ENCODE peak calls at places on chromosomes 16 and 17, in seven cellular contexts. X is H1, U is stomach, L is GM23338, S is breast epithelium, K is HL-60, A is transverse colon. D is an unnamed sample.

GRCh38 chr17:19017401-19017800 is 12.8 kb upstream of the FAM83G start:
- DNase-seq in X (no peak), U (no peak), L (no peak), S (no peak), K (no peak), A (no peak), D (no peak)

GRCh38 chr17:1725642-1726511 is 1.4 kb downstream of the WDR81 start:
- DNase-seq in X (no peak), U (no peak), L (no peak), S (no peak), K (no peak), A (no peak), D (peak)

GRCh38 chr17:77404812-77405581 is 264.2 kb downstream of the SEC14L1 start:
- DNase-seq in X (no peak), U (peak), L (no peak), S (no peak), K (peak), A (peak), D (no peak)

GRCh38 chr16:78045865-78046581 is 23.7 kb downstream of the CLEC3A start:
- DNase-seq in X (peak), U (peak), L (peak), S (peak), K (no peak), A (peak), D (peak)

GRCh38 chr17:75088902-75089417 is 1.2 kb downstream of the SLC16A5 start:
- DNase-seq in X (no peak), U (peak), L (peak), S (peak), K (no peak), A (peak), D (no peak)

GRCh38 chr17:57995076-57995956 is 7.3 kb upstream of the VEZF1 start:
- DNase-seq in X (no peak), U (peak), L (peak), S (peak), K (no peak), A (peak), D (no peak)

GRCh38 chr17:43171761-43172487 is 910 bp downstream of the NBR1 start:
- DNase-seq in X (no peak), U (no peak), L (peak), S (no peak), K (peak), A (peak), D (no peak)

GRCh38 chr16:11107781-11108465 is 148.1 kb downstream of the SOCS1 start:
- DNase-seq in X (no peak), U (no peak), L (no peak), S (no peak), K (no peak), A (no peak), D (no peak)

GRCh38 chr17:27912989-27913388 is 19.8 kb upstream of the LYRM9 start:
- DNase-seq in X (no peak), U (no peak), L (no peak), S (no peak), K (no peak), A (no peak), D (no peak)

GRCh38 chr17:1362964-1363363 is 37.1 kb downstream of the YWHAE start:
- DNase-seq in X (no peak), U (no peak), L (no peak), S (no peak), K (peak), A (peak), D (no peak)

GRCh38 chr16:49875812-49876715 is 20.2 kb upstream of the ZNF423 start:
- DNase-seq in X (no peak), U (no peak), L (peak), S (no peak), K (no peak), A (no peak), D (no peak)

GRCh38 chr16:67857547-67858233 is 10.2 kb upstream of the CENPT start:
- DNase-seq in X (no peak), U (peak), L (peak), S (peak), K (no peak), A (peak), D (peak)

GRCh38 chr16:66847533-66848057 is 3.4 kb downstream of the CA7 start:
- DNase-seq in X (no peak), U (no peak), L (no peak), S (no peak), K (no peak), A (no peak), D (no peak)
- H3K27ac ChIP-seq in X (no peak), U (no peak), L (no peak), S (no peak), K (no peak), A (no peak), D (no peak)

DNA sequence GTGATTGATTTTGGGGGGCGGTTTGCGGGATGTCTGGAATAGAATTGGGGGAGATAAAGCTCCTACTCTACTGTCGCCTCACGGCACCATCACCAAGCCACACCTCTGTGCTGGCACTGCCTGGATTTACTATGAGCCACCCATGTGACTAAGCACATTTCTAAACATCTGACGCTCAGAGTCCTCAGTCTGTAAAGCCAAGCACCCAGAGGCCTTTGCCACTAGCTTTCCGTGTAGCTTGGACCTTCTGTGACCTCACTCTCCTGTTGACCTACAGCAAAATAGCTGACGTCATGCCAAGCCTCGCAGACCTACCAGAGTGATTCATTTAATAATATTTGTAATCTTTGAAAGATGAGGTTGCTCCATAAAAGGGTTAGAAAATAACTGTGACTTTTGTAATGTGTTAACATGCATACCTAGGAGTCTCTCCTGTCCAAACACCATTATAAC is 38.5 kb upstream of the MYOCD start:
- DNase-seq in X (no peak), U (peak), L (no peak), S (no peak), K (no peak), A (no peak), D (no peak)
- TF ChIP-seq POLR2AphosphoS5 in X (no peak), U (peak), L (no peak), S (no peak), K (no peak), A (no peak), D (no peak)

GRCh38 chr16:19137621-19138128 is 23.9 kb downstream of the ITPRIPL2 start:
- DNase-seq in X (no peak), U (no peak), L (no peak), S (no peak), K (no peak), A (no peak), D (no peak)

GRCh38 chr16:19135201-19135838 is 21.6 kb downstream of the ITPRIPL2 start:
- DNase-seq in X (no peak), U (no peak), L (no peak), S (no peak), K (no peak), A (no peak), D (no peak)

GRCh38 chr16:19137201-19137601 is 23.4 kb downstream of the ITPRIPL2 start:
- DNase-seq in X (no peak), U (no peak), L (no peak), S (no peak), K (no peak), A (no peak), D (no peak)

GRCh38 chr16:19136549-19137196 is 22.9 kb downstream of the ITPRIPL2 start:
- DNase-seq in X (no peak), U (no peak), L (no peak), S (no peak), K (no peak), A (peak), D (peak)

DNA sequence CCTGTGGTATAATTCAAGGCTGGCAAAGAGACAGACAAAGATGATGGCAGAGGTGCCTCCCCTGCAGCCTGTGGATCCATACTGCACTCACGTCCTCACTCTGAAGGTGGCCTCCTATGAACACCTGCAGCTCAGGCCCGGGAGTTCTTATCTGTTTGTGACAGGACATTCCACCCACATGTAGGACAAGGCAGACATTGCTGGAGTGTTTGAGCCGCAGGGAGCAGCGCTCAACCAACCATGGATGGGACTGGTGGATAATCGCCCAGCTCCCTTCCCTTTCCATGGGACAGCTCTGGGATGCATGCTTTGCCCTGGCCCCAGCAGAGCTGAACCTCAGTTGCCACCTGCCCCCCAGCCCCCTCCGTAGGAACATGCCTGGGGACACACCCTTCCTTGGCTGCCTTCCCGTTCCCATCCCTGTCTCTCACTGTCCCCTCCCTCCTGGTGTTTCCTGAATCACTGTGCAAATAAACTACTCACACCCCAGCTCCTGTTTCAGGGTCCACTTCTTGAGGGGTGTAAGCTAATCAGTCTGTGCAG is 22.2 kb downstream of the ITPRIPL2 start:
- DNase-seq in X (no peak), U (peak), L (no peak), S (no peak), K (no peak), A (peak), D (peak)
- H3K27ac ChIP-seq in X (no peak), U (no peak), L (no peak), S (no peak), K (no peak), A (peak), D (no peak)

GRCh38 chr16:27520982-27521673 is 28.6 kb downstream of the GTF3C1 start:
- DNase-seq in X (no peak), U (no peak), L (no peak), S (no peak), K (no peak), A (no peak), D (no peak)
- TF ChIP-seq POLR2AphosphoS5 in X (no peak), U (no peak), L (no peak), S (no peak), K (no peak), A (no peak), D (no peak)

GRCh38 chr16:57867000-57867561 is 64.8 kb upstream of the KIFC3 start:
- DNase-seq in X (no peak), U (no peak), L (no peak), S (no peak), K (no peak), A (no peak), D (peak)

GRCh38 chr16:57868913-57869520 is 66.7 kb upstream of the KIFC3 start:
- DNase-seq in X (no peak), U (no peak), L (no peak), S (no peak), K (no peak), A (no peak), D (no peak)

GRCh38 chr16:57863434-57864160 is 61.3 kb upstream of the KIFC3 start:
- DNase-seq in X (peak), U (peak), L (peak), S (no peak), K (no peak), A (peak), D (peak)

GRCh38 chr16:57865746-57866528 is 63.6 kb upstream of the KIFC3 start:
- DNase-seq in X (no peak), U (no peak), L (no peak), S (no peak), K (no peak), A (no peak), D (no peak)

GRCh38 chr16:57866529-57866918 is 64.2 kb upstream of the KIFC3 start:
- DNase-seq in X (no peak), U (no peak), L (no peak), S (no peak), K (no peak), A (no peak), D (peak)
- H3K27ac ChIP-seq in X (no peak), U (no peak), L (no peak), S (no peak), K (no peak), A (no peak), D (no peak)

DNA sequence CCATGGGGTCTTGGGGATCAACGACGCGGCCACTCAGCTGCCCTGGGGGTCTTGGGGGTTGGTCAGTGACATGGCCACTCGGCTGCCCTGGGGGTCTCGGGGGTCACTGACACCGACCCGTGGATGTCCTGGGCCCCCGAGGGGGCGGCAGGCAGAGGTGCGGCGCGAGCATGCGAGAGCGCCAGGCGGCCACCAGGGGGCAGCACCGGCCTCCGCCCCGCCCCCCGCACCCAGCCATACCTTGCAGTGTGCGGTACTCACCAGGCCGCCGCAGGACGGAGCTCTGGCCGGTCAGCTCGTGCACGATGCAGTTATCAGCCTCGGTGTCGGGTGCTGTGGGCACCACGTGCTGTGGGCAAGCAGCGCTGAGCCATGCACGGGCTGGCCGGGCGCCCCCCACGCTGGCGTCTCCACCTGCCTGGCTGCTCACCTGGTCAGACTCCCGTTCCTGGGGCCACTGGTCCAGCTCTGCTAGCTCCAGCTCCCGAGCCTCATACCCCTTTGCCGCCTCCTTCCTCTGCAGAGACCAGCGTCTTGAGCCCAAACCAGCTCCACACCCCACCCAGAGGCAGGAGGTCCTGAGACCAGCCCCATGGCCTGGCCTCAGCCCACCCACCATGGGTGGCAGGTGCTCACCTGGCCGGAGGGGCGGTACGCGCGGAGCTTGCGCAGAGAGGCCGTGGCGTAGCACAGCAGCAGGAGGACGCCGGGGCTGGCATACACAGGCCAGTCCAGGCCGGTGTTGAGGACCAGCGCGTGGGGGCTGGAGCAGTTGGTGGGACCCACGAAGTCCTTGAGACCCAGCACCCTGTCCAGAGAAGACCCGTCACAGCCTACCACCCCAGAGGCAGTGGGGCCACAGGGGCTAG is 31.2 kb downstream of the CTU2 start:
- DNase-seq in X (peak), U (peak), L (peak), S (peak), K (peak), A (peak), D (no peak)
- TF ChIP-seq POLR2AphosphoS5 in X (no peak), U (peak), L (peak), S (peak), K (no peak), A (no peak), D (peak)

GRCh38 chr17:79082311-79083190 is 7.9 kb downstream of the ENGASE start:
- DNase-seq in X (no peak), U (peak), L (peak), S (no peak), K (no peak), A (peak), D (no peak)

GRCh38 chr17:79083191-79083971 is 8.8 kb downstream of the ENGASE start:
- DNase-seq in X (no peak), U (no peak), L (no peak), S (no peak), K (no peak), A (no peak), D (no peak)

GRCh38 chr17:79080349-79080748 is 5.7 kb downstream of the ENGASE start:
- DNase-seq in X (no peak), U (no peak), L (no peak), S (no peak), K (no peak), A (no peak), D (no peak)

GRCh38 chr17:79080761-79081290 is 6.2 kb downstream of the ENGASE start:
- DNase-seq in X (no peak), U (no peak), L (no peak), S (no peak), K (no peak), A (no peak), D (no peak)

DNA sequence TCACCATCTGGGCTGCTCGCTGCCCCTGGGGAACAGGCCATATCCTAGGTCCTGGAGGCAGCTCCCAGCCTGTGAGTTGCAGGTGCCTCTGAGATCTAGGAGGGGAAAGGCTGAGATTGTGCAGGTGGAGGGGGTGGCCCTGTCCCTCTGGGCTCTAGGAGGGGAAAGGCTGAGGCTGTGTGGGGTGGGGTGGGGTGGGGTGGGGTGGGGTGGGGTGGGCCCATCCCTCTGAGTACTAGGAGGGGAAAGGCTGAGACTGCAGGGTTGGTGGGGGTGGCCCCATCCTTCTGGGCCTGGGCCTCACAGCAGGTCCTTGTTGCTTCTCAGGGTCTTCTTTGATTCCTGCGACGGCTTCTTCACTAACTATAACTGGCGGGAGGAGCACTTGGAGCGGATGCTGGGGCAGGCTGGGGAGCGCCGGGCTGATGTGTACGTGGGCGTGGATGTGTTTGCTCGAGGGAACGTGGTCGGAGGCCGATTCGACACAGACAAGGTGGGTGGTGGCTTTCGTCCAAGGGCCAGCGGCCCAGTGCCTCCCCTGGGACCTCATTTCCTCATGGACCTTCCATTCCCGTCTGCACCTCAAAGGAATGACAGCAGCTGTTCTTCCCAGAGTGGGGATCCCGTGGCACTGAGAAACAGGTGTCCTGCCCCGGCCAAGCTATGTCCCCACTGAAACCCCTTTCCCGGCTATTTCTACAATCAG is 7.1 kb downstream of the ENGASE start:
- DNase-seq in X (no peak), U (no peak), L (no peak), S (no peak), K (no peak), A (no peak), D (no peak)
- H3K27ac ChIP-seq in X (no peak), U (no peak), L (no peak), S (no peak), K (no peak), A (no peak), D (no peak)

DNA sequence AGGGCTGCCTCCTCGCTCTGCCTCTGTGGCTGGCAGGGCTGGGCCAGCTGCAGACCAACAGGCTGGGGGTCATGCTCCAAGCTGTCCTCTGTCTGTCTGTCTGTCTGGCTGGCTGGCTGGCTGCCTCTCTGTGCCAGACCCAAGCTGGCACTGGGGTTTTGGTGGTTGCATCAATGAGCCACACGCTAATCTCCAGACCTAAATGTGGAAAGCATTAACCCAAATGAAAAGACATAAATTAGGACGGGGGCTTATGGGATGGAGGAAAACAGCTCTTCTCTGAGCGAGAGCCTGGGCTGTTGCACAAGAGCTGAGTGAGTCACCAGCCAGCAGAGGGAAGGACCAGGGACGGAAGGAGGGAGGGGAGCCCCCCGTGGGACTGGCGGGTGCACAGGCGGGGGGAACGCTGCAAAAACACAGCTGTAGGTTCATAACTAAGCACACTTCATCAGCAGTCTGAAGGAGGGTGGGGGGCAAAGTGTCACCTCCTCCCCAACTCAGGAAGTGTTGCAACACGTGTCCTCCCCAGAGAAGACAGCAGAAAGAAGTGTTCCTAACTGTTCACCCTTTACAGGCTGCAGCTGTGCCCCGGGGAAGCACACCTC is 83.4 kb downstream of the GAS7 start:
- DNase-seq in X (no peak), U (peak), L (no peak), S (peak), K (peak), A (peak), D (peak)
- TF ChIP-seq POLR2AphosphoS5 in X (no peak), U (peak), L (no peak), S (peak), K (no peak), A (peak), D (no peak)

DNA sequence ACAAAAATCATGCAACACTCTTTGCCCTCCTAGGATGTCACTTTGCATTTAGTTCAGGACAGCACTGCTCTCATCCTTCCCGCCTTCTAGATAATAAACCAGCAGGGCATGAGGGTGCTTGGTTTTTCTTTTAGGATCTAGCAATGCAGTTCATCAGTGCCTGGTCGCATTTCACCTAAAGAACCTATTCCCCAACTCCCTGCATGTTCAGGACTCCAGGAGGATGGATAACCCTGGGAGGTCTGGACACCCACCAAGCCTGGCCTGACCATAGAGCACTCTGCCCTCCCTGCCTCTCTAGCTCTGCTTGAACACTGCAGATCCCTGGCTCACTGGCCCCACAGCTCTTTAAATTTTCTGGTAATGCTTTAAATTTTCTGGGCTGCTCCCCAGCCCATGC is 2.6 kb downstream of the SLFN12 start:
- DNase-seq in X (no peak), U (no peak), L (no peak), S (no peak), K (no peak), A (no peak), D (no peak)
- H3K27ac ChIP-seq in X (no peak), U (no peak), L (no peak), S (no peak), K (no peak), A (no peak), D (no peak)

D was measured in suprapubic skin.